ENCODE peak calls at places on chromosomes 2 and 18, in seven cellular contexts. V, T, C, X, K, Q and W are unnamed samples.

GRCh38 chr2:200466703-200467418 is 43.0 kb downstream of the KCTD18 start:
- DNase-seq in V (no peak), T (no peak), C (no peak), X (peak; percentile 30), K (no peak), Q (no peak), W (no peak)

GRCh38 chr2:144708641-144709040 is 188.7 kb upstream of the ZEB2 start:
- DNase-seq in V (no peak), T (no peak), C (no peak), X (no peak), K (peak; percentile 63), Q (no peak), W (no peak)

GRCh38 chr18:1270081-1270480 is 365.4 kb downstream of the ADCYAP1 start:
- DNase-seq in V (no peak), T (no peak), C (no peak), X (no peak), K (no peak), Q (no peak), W (no peak)

GRCh38 chr18:49628993-49629795 is 67.3 kb downstream of the LIPG start:
- DNase-seq in V (peak; percentile 33), T (no peak), C (no peak), X (no peak), K (no peak), Q (no peak), W (no peak)

GRCh38 chr2:88810017-88810416 is 118.5 kb downstream of the RPIA start:
- DNase-seq in V (no peak), T (no peak), C (no peak), X (no peak), K (no peak), Q (peak; percentile 56), W (no peak)

GRCh38 chr18:73742959-73743358 is 404.7 kb downstream of the FBXO15 start:
- DNase-seq in V (no peak), T (no peak), C (no peak), X (no peak), K (peak; percentile 42), Q (no peak), W (no peak)

GRCh38 chr2:15154289-15154688 is 406.8 kb downstream of the NBAS start:
- DNase-seq in V (no peak), T (no peak), C (no peak), X (no peak), K (no peak), Q (no peak), W (peak; percentile 57)

GRCh38 chr2:121038831-121039230 is 246.2 kb downstream of the TFCP2L1 start:
- DNase-seq in V (no peak), T (peak; percentile 69), C (peak; percentile 71), X (no peak), K (peak; percentile 30), Q (peak; percentile 72), W (peak; percentile 65)

GRCh38 chr2:202695166-202695565 is 60.4 kb downstream of the FAM117B start:
- DNase-seq in V (no peak), T (no peak), C (no peak), X (no peak), K (no peak), Q (no peak), W (no peak)

GRCh38 chr2:218180728-218181127 is 14.0 kb upstream of the CXCR1 start:
- DNase-seq in V (no peak), T (peak; percentile 38), C (no peak), X (no peak), K (peak; percentile 35), Q (no peak), W (no peak)

GRCh38 chr2:196403471-196403870 is 232.1 kb upstream of the STK17B start:
- DNase-seq in V (no peak), T (peak; percentile 43), C (no peak), X (peak; percentile 13), K (peak; percentile 44), Q (no peak), W (peak; percentile 46)

GRCh38 chr2:177622516-177622915 is 229.9 kb downstream of the AGPS start:
- DNase-seq in V (peak; percentile 14), T (no peak), C (peak; percentile 62), X (no peak), K (no peak), Q (no peak), W (no peak)

GRCh38 chr2:219460424-219460926 is 25.8 kb downstream of the SPEG start:
- DNase-seq in V (peak; percentile 69), T (peak; percentile 86), C (no peak), X (no peak), K (peak; percentile 97), Q (no peak), W (no peak)

GRCh38 chr2:15912203-15912602 is 28.1 kb upstream of the MYCN start:
- DNase-seq in V (no peak), T (peak; percentile 22), C (no peak), X (no peak), K (peak; percentile 73), Q (no peak), W (peak; percentile 72)

GRCh38 chr18:62384610-62385097 is 59.5 kb downstream of the TNFRSF11A start:
- DNase-seq in V (peak; percentile 47), T (no peak), C (no peak), X (no peak), K (peak; percentile 49), Q (no peak), W (no peak)

GRCh38 chr2:235002198-235003095 is 50.6 kb downstream of the SH3BP4 start:
- DNase-seq in V (no peak), T (no peak), C (no peak), X (no peak), K (no peak), Q (no peak), W (no peak)

GRCh38 chr2:53635681-53636080 is 131.9 kb upstream of the CHAC2 start:
- DNase-seq in V (no peak), T (no peak), C (no peak), X (no peak), K (no peak), Q (no peak), W (no peak)

GRCh38 chr2:100891911-100892642 is 72.1 kb downstream of the NPAS2 start:
- DNase-seq in V (no peak), T (peak; percentile 80), C (no peak), X (peak; percentile 58), K (peak; percentile 88), Q (no peak), W (peak; percentile 80)

GRCh38 chr2:199278099-199278498 is 179.6 kb downstream of the SATB2 start:
- DNase-seq in V (no peak), T (no peak), C (peak; percentile 14), X (peak; percentile 6), K (peak; percentile 66), Q (no peak), W (peak; percentile 72)

GRCh38 chr2:172162225-172162733 is 59.6 kb upstream of the DLX2 start:
- DNase-seq in V (no peak), T (no peak), C (no peak), X (no peak), K (no peak), Q (no peak), W (no peak)

GRCh38 chr2:135667045-135667444 is 74.6 kb upstream of the UBXN4 start:
- DNase-seq in V (no peak), T (no peak), C (no peak), X (no peak), K (no peak), Q (no peak), W (no peak)

GRCh38 chr2:85413592-85414421 is 3.6 kb upstream of the CAPG start:
- DNase-seq in V (peak; percentile 58), T (peak; percentile 56), C (peak; percentile 71), X (peak; percentile 70), K (no peak), Q (no peak), W (no peak)

GRCh38 chr2:26735096-26735495 is 29.0 kb upstream of the SLC35F6 start:
- DNase-seq in V (no peak), T (peak; percentile 80), C (no peak), X (peak; percentile 88), K (peak; percentile 100), Q (no peak), W (peak; percentile 73)

GRCh38 chr2:72118951-72119350 is 28.7 kb downstream of the CYP26B1 start:
- DNase-seq in V (no peak), T (no peak), C (no peak), X (no peak), K (no peak), Q (no peak), W (no peak)

GRCh38 chr2:37843554-37843953 is 81.5 kb upstream of the RMDN2 start:
- DNase-seq in V (no peak), T (no peak), C (no peak), X (peak; percentile 76), K (no peak), Q (no peak), W (no peak)

GRCh38 chr18:11008544-11008943 is 140.8 kb downstream of the PIEZO2 start:
- DNase-seq in V (no peak), T (no peak), C (no peak), X (no peak), K (no peak), Q (no peak), W (no peak)

GRCh38 chr18:78901923-78902794 is 77.5 kb upstream of the SALL3 start:
- DNase-seq in V (no peak), T (no peak), C (no peak), X (no peak), K (no peak), Q (no peak), W (no peak)

GRCh38 chr2:187126247-187127005 is 277.5 kb upstream of the ZSWIM2 start:
- DNase-seq in V (no peak), T (no peak), C (no peak), X (no peak), K (no peak), Q (no peak), W (no peak)